ENCODE peak calls at places on chromosome 22, in six cellular contexts. One of them, this sample, is unnamed.

GRCh38 chr22:37345863-37346514 is 63.7 kb downstream of the CYTH4 start:
- DNase-seq in esophagus muscularis mucosa: no peak
- DNase-seq in Calu3: no peak
- DNase-seq in Caki2: peak
- DNase-seq in CD8-positive, alpha-beta memory T cell: no peak
- DNase-seq in WERI-Rb-1: no peak
- DNase-seq in this sample: peak

GRCh38 chr22:24466831-24467249 is 28.3 kb upstream of the UPB1 start:
- DNase-seq in esophagus muscularis mucosa: no peak
- DNase-seq in Calu3: peak
- DNase-seq in Caki2: peak
- DNase-seq in CD8-positive, alpha-beta memory T cell: no peak
- DNase-seq in WERI-Rb-1: no peak
- DNase-seq in this sample: peak

GRCh38 chr22:20115691-20116375 is at the start of gene RANBP1:
- DNase-seq in esophagus muscularis mucosa: no peak
- DNase-seq in Calu3: no peak
- DNase-seq in Caki2: no peak
- DNase-seq in CD8-positive, alpha-beta memory T cell: no peak
- DNase-seq in WERI-Rb-1: no peak
- DNase-seq in this sample: no peak

GRCh38 chr22:47544696-47545095 is 782.2 kb downstream of the TBC1D22A start:
- DNase-seq in esophagus muscularis mucosa: peak
- DNase-seq in Calu3: no peak
- DNase-seq in Caki2: no peak
- DNase-seq in CD8-positive, alpha-beta memory T cell: no peak
- DNase-seq in WERI-Rb-1: no peak
- DNase-seq in this sample: no peak

GRCh38 chr22:37904572-37905533 is 1.2 kb upstream of the MICALL1 start:
- DNase-seq in esophagus muscularis mucosa: no peak
- DNase-seq in Calu3: peak
- DNase-seq in Caki2: peak
- DNase-seq in CD8-positive, alpha-beta memory T cell: no peak
- DNase-seq in WERI-Rb-1: peak
- DNase-seq in this sample: peak

GRCh38 chr22:48864748-48865147 is 962.9 kb downstream of the BRD1 start:
- DNase-seq in esophagus muscularis mucosa: no peak
- DNase-seq in Calu3: no peak
- DNase-seq in Caki2: no peak
- DNase-seq in CD8-positive, alpha-beta memory T cell: no peak
- DNase-seq in WERI-Rb-1: no peak
- DNase-seq in this sample: no peak

GRCh38 chr22:42892571-42893316 is 35.7 kb upstream of the ARFGAP3 start:
- DNase-seq in esophagus muscularis mucosa: no peak
- DNase-seq in Calu3: no peak
- DNase-seq in Caki2: no peak
- DNase-seq in CD8-positive, alpha-beta memory T cell: no peak
- DNase-seq in WERI-Rb-1: no peak
- DNase-seq in this sample: no peak

GRCh38 chr22:23781533-23781932 is 5.2 kb upstream of the SMARCB1 start:
- DNase-seq in esophagus muscularis mucosa: no peak
- DNase-seq in Calu3: peak
- DNase-seq in Caki2: no peak
- DNase-seq in CD8-positive, alpha-beta memory T cell: no peak
- DNase-seq in WERI-Rb-1: no peak
- DNase-seq in this sample: peak

GRCh38 chr22:50606561-50607365 is 6.2 kb downstream of the MAPK8IP2 start:
- DNase-seq in esophagus muscularis mucosa: no peak
- DNase-seq in Calu3: no peak
- DNase-seq in Caki2: no peak
- DNase-seq in CD8-positive, alpha-beta memory T cell: no peak
- DNase-seq in WERI-Rb-1: no peak
- DNase-seq in this sample: no peak

GRCh38 chr22:19176732-19177131 is 1.8 kb downstream of the SLC25A1 start:
- DNase-seq in esophagus muscularis mucosa: no peak
- DNase-seq in Calu3: no peak
- DNase-seq in Caki2: no peak
- DNase-seq in CD8-positive, alpha-beta memory T cell: no peak
- DNase-seq in WERI-Rb-1: no peak
- DNase-seq in this sample: no peak

GRCh38 chr22:19514831-19515565 is 9.2 kb downstream of the CLDN5 start:
- DNase-seq in esophagus muscularis mucosa: no peak
- DNase-seq in Calu3: no peak
- DNase-seq in Caki2: no peak
- DNase-seq in CD8-positive, alpha-beta memory T cell: no peak
- DNase-seq in WERI-Rb-1: peak
- DNase-seq in this sample: peak

GRCh38 chr22:27512283-27512761 is 289.2 kb downstream of the MN1 start:
- DNase-seq in esophagus muscularis mucosa: no peak
- DNase-seq in Calu3: peak
- DNase-seq in Caki2: no peak
- DNase-seq in CD8-positive, alpha-beta memory T cell: no peak
- DNase-seq in WERI-Rb-1: no peak
- DNase-seq in this sample: peak

GRCh38 chr22:41946360-41947180 is at the start of gene CENPM:
- DNase-seq in esophagus muscularis mucosa: peak
- DNase-seq in Calu3: peak
- DNase-seq in Caki2: peak
- DNase-seq in CD8-positive, alpha-beta memory T cell: peak
- DNase-seq in WERI-Rb-1: peak
- DNase-seq in this sample: peak